ENCODE peak calls at places on chromosomes 16 and 17, in nine cellular contexts. O is spleen, L is sigmoid colon, X is stomach, M is H1, E is suprapubic skin, G is upper lobe of left lung, N is endothelial cell of umbilical vein, I is transverse colon. B is an unnamed sample.

GRCh38 chr16:17377360-17378324 is 93.1 kb downstream of the XYLT1 start:
- DNase-seq in O (no peak), L (no peak), E (no peak), G (no peak), I (no peak), X (no peak), M (no peak), N (no peak), B (no peak)

GRCh38 chr17:79444226-79444625 is 166.6 kb downstream of the RBFOX3 start:
- DNase-seq in I (no peak), X (no peak), O (no peak), M (no peak), L (no peak), N (no peak), E (no peak), G (no peak), B (no peak)

GRCh38 chr17:28950017-28950751 is 1.1 kb downstream of the PHF12 start:
- DNase-seq in X (peak; percentile 39), M (peak; percentile 73), O (peak; percentile 94), L (peak; percentile 87), G (peak; percentile 74), N (peak; percentile 54), E (peak; percentile 86), I (peak; percentile 61), B (peak; percentile 42)

GRCh38 chr16:74607967-74608356 is 1.0 kb upstream of the GLG1 start:
- DNase-seq in I (no peak), L (no peak), M (peak; percentile 51), G (no peak), O (no peak), N (no peak), X (no peak), E (no peak), B (no peak)

GRCh38 chr17:56835259-56835575 is 1.3 kb downstream of the DGKE start:
- DNase-seq in L (no peak), N (no peak), X (no peak), O (no peak), I (no peak), E (no peak), G (no peak), M (no peak), B (no peak)

GRCh38 chr17:41676058-41676419 is 12.6 kb upstream of the EIF1 start:
- DNase-seq in L (no peak), N (no peak), G (no peak), E (no peak), O (no peak), M (no peak), X (no peak), I (no peak), B (no peak)

GRCh38 chr16:51164167-51164566 is 13.1 kb upstream of the SALL1 start:
- DNase-seq in M (no peak), O (no peak), N (no peak), G (no peak), L (no peak), I (no peak), X (no peak), E (no peak), B (no peak)

GRCh38 chr16:72464597-72465368 is 292.8 kb upstream of the PMFBP1 start:
- DNase-seq in E (no peak), X (no peak), O (no peak), N (no peak), I (no peak), L (no peak), G (no peak), M (no peak), B (no peak)

GRCh38 chr16:64964126-64964540 is 157.7 kb downstream of the CDH11 start:
- DNase-seq in N (peak; percentile 85), X (no peak), M (no peak), G (no peak), E (no peak), L (no peak), I (no peak), O (no peak), B (no peak)

GRCh38 chr17:10120113-10120485 is 78.3 kb downstream of the GAS7 start:
- DNase-seq in X (no peak), G (peak; percentile 41), I (no peak), N (no peak), M (no peak), L (no peak), O (no peak), E (no peak), B (no peak)

GRCh38 chr17:10118788-10119130 is 79.6 kb downstream of the GAS7 start:
- DNase-seq in O (no peak), I (no peak), N (no peak), X (no peak), G (no peak), E (no peak), M (no peak), L (peak; percentile 56), B (no peak)

GRCh38 chr17:10120749-10121148 is 77.7 kb downstream of the GAS7 start:
- DNase-seq in N (no peak), E (no peak), L (peak; percentile 54), X (no peak), M (no peak), G (no peak), I (no peak), O (no peak), B (no peak)

GRCh38 chr17:10117581-10118001 is 80.8 kb downstream of the GAS7 start:
- DNase-seq in O (peak; percentile 87), M (no peak), I (peak; percentile 18), G (peak; percentile 73), E (no peak), X (no peak), N (no peak), L (peak; percentile 63), B (no peak)

GRCh38 chr17:10119203-10120112 is 78.9 kb downstream of the GAS7 start:
- DNase-seq in L (peak; percentile 75), X (peak; percentile 49), M (no peak), N (no peak), E (no peak), O (peak; percentile 89), G (peak; percentile 89), I (peak; percentile 77), B (peak; percentile 95)
- H3K4me1 ChIP-seq in L (peaks cover 46% of the 10 kb centered on the region), X (peaks cover 34% of the 10 kb centered on the region), M (peaks cover 21% of the 10 kb centered on the region), N (no peaks in the 10 kb centered on the region), E (peaks cover 82% of the 10 kb centered on the region), O (peaks cover 82% of the 10 kb centered on the region), G (peaks cover 44% of the 10 kb centered on the region), I (peaks cover 13% of the 10 kb centered on the region), B (no peaks in the 10 kb centered on the region)

GRCh38 chr16:11254913-11255736 is 879 bp downstream of the SOCS1 start:
- DNase-seq in L (peak; percentile 74), X (peak; percentile 64), M (no peak), G (no peak), I (peak; percentile 60), E (no peak), N (peak; percentile 52), O (no peak), B (peak; percentile 24)

GRCh38 chr16:11251525-11252481 is 4.2 kb downstream of the SOCS1 start:
- DNase-seq in I (peak; percentile 41), E (no peak), X (peak; percentile 42), N (no peak), G (peak; percentile 58), M (no peak), O (peak; percentile 85), L (no peak), B (no peak)

GRCh38 chr16:11252482-11252931 is 3.5 kb downstream of the SOCS1 start:
- DNase-seq in L (no peak), O (no peak), E (no peak), M (no peak), X (no peak), N (no peak), G (no peak), I (no peak), B (no peak)

GRCh38 chr16:11253995-11254912 is 1.8 kb downstream of the SOCS1 start:
- DNase-seq in O (no peak), E (no peak), I (no peak), M (no peak), X (no peak), N (no peak), L (no peak), G (no peak), B (no peak)

GRCh38 chr16:11253009-11253994 is 2.7 kb downstream of the SOCS1 start:
- DNase-seq in M (no peak), O (no peak), I (no peak), G (no peak), L (no peak), N (no peak), E (no peak), X (no peak), B (no peak)
- TF ChIP-seq POLR2AphosphoS5 in M (no peak), O (no peak), I (no peak), G (no peak), L (no peak), N (no peak), E (no peak), X (no peak), B (no peak)

GRCh38 chr17:731943-732787 is at the start of gene TLCD3A:
- DNase-seq in E (no peak), X (peak; percentile 87), G (peak; percentile 74), L (peak; percentile 87), I (peak; percentile 78), M (peak; percentile 74), N (peak; percentile 35), O (peak; percentile 84), B (peak; percentile 75)

GRCh38 chr17:737561-738113 is 5.2 kb downstream of the TLCD3A start:
- DNase-seq in X (no peak), O (no peak), M (no peak), I (no peak), E (no peak), N (no peak), G (no peak), L (no peak), B (no peak)

GRCh38 chr17:733743-734142 is 1.3 kb downstream of the TLCD3A start:
- DNase-seq in E (no peak), O (no peak), L (no peak), G (no peak), I (no peak), M (no peak), N (no peak), X (no peak), B (no peak)

GRCh38 chr17:728911-729310 is 3.5 kb upstream of the TLCD3A start:
- DNase-seq in X (peak; percentile 37), L (no peak), O (no peak), N (no peak), M (no peak), I (no peak), G (peak; percentile 44), E (no peak), B (peak; percentile 82)

GRCh38 chr17:732788-733720 is 658 bp downstream of the TLCD3A start:
- DNase-seq in N (peak; percentile 57), M (peak; percentile 69), G (peak; percentile 42), E (no peak), L (peak; percentile 75), I (peak; percentile 49), O (peak; percentile 79), X (peak; percentile 61), B (peak; percentile 48)
- TF ChIP-seq POLR2A in N (no peak), M (peak; percentile 29), G (no peak), E (no peak), L (no peak), I (peak; percentile 25), O (no peak), X (no peak), B (no peak)

DNA sequence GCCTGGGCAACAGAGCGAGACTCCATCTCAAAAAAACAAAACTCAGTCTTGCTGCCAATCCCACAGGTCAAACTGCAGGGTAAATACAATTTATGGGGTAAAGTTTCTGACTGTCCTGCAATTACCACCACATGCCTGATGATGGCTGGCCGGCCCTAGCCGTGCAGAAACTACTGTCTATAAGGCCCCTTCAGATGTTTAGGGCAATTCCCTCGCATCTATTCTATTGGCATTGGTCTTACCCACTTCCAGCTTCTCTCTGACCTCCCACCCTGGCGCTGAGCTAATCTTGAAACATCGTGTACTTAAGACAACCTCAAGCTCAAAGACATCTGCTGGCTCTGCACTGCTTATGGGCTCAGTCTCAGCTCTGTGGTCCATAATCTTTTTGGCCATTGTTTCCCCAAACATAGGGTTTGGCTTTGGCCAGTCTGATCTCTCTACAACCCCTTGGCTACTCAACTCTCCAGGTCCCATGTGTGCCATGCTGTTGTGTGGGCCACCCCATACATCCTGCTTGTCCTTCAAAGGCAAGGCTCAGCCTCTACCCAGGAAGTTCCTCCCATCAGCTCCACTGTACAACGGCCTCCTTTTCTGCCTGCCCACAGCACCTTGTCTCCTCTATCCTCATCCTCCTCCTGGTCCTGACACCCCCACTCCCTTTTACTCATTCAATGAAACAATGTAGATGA is 16.6 kb downstream of the MAP3K14 start:
- DNase-seq in I (no peak), M (no peak), L (no peak), G (no peak), O (no peak), E (no peak), N (no peak), X (no peak), B (no peak)
- H3K4me1 ChIP-seq in I (peaks cover 66% of the 10 kb centered on the region), M (no peaks in the 10 kb centered on the region), L (peaks cover 98% of the 10 kb centered on the region), G (peaks cover 55% of the 10 kb centered on the region), O (peaks cover 94% of the 10 kb centered on the region), E (peaks cover 74% of the 10 kb centered on the region), N (peaks cover 19% of the 10 kb centered on the region), X (peaks cover 76% of the 10 kb centered on the region), B (peaks cover 17% of the 10 kb centered on the region)